ENCODE peak calls at places on chromosome 20, in four cellular contexts. K is foreskin fibroblast, D is sigmoid colon, J is H9. A is an unnamed sample.
A peak's percentile ranks its signal among the peaks of the same experiment; 100 is the strongest.

GRCh38 chr20:17228624-17229061 is 1.8 kb downstream of the PCSK2 start:
- DNase-seq in K (no peak), D (no peak), J (peak; percentile 61), A (no peak)

GRCh38 chr20:24684421-24684871 is 215.0 kb downstream of the SYNDIG1 start:
- DNase-seq in K (no peak), D (peak; percentile 57), J (no peak), A (no peak)

GRCh38 chr20:37327748-37328147 is 18.2 kb upstream of the SRC start:
- DNase-seq in K (peak; percentile 87), D (peak; percentile 98), J (no peak), A (peak; percentile 70)

GRCh38 chr20:9886227-9886626 is 47.4 kb upstream of the PAK5 start:
- DNase-seq in K (peak; percentile 51), D (no peak), J (no peak), A (no peak)

GRCh38 chr20:35004749-35005462 is 49.2 kb downstream of the MYH7B start:
- DNase-seq in K (no peak), D (peak; percentile 21), J (no peak), A (no peak)

GRCh38 chr20:34475979-34476736 is 40.1 kb upstream of the DYNLRB1 start:
- DNase-seq in K (peak; percentile 69), D (no peak), J (peak; percentile 45), A (peak; percentile 16)

GRCh38 chr20:59017493-59018231 is 1.6 kb upstream of the TUBB1 start:
- DNase-seq in K (no peak), D (peak; percentile 50), J (no peak), A (no peak)

GRCh38 chr20:41249371-41249770 is 68.2 kb downstream of the ZHX3 start:
- DNase-seq in K (peak; percentile 96), D (peak; percentile 92), J (no peak), A (peak; percentile 81)

GRCh38 chr20:57869291-57869950 is 159.6 kb upstream of the PMEPA1 start:
- DNase-seq in K (no peak), D (peak; percentile 26), J (no peak), A (no peak)

GRCh38 chr20:57698867-57699275 is 10.9 kb downstream of the PMEPA1 start:
- DNase-seq in K (no peak), D (no peak), J (no peak), A (no peak)

GRCh38 chr20:44745560-44746366 is at the start of gene KCNK15:
- DNase-seq in K (peak; percentile 61), D (peak; percentile 77), J (no peak), A (no peak)

GRCh38 chr20:63846128-63846771 is 15.0 kb upstream of the ABHD16B start:
- DNase-seq in K (peak; percentile 51), D (no peak), J (peak; percentile 81), A (no peak)

GRCh38 chr20:45630366-45630765 is 718 bp downstream of the WFDC9 start:
- DNase-seq in K (peak; percentile 17), D (no peak), J (no peak), A (peak; percentile 18)

GRCh38 chr20:54132612-54133433 is 41.0 kb downstream of the CYP24A1 start:
- DNase-seq in K (peak; percentile 97), D (peak; percentile 72), J (peak; percentile 40), A (peak; percentile 98)

GRCh38 chr20:13008761-13009681 is at the start of gene SPTLC3:
- DNase-seq in K (peak; percentile 63), D (peak; percentile 73), J (peak; percentile 60), A (peak; percentile 49)

GRCh38 chr20:17835240-17835940 is 133.2 kb downstream of the SNX5 start:
- DNase-seq in K (peak; percentile 93), D (peak; percentile 88), J (no peak), A (peak; percentile 82)

GRCh38 chr20:8067082-8067481 is 47.5 kb upstream of the TMX4 start:
- DNase-seq in K (no peak), D (no peak), J (no peak), A (no peak)

GRCh38 chr20:40668449-40669228 is 20.4 kb downstream of the MAFB start:
- DNase-seq in K (no peak), D (no peak), J (no peak), A (no peak)

GRCh38 chr20:62023935-62024334 is 41.7 kb downstream of the TAF4 start:
- DNase-seq in K (no peak), D (no peak), J (no peak), A (no peak)

GRCh38 chr20:17822039-17822438 is 122.3 kb downstream of the BANF2 start:
- DNase-seq in K (peak; percentile 82), D (peak; percentile 66), J (no peak), A (peak; percentile 59)

GRCh38 chr20:50762045-50762422 is 30.7 kb downstream of the PARD6B start:
- DNase-seq in K (no peak), D (no peak), J (no peak), A (no peak)

GRCh38 chr20:64104667-64105451 is 2.5 kb downstream of the NPBWR2 start:
- DNase-seq in K (no peak), D (peak; percentile 50), J (no peak), A (no peak)

GRCh38 chr20:16500197-16500596 is 73.1 kb downstream of the KIF16B start:
- DNase-seq in K (no peak), D (no peak), J (no peak), A (no peak)

GRCh38 chr20:4090756-4091331 is 75.5 kb upstream of the RNF24 start:
- DNase-seq in K (peak; percentile 79), D (no peak), J (no peak), A (peak; percentile 78)

GRCh38 chr20:21702553-21703467 is 2.7 kb upstream of the PAX1 start:
- DNase-seq in K (no peak), D (peak; percentile 80), J (peak; percentile 91), A (no peak)

GRCh38 chr20:5039255-5039657 is 37.9 kb upstream of the SLC23A2 start:
- DNase-seq in K (no peak), D (no peak), J (no peak), A (no peak)

GRCh38 chr20:1664911-1665310 is 7.3 kb upstream of the SIRPG start:
- DNase-seq in K (no peak), D (no peak), J (no peak), A (no peak)

GRCh38 chr20:10812738-10813327 is 139.0 kb upstream of the JAG1 start:
- DNase-seq in K (peak; percentile 41), D (no peak), J (no peak), A (no peak)

GRCh38 chr20:40860487-40860902 is 168.1 kb upstream of the TOP1 start:
- DNase-seq in K (peak; percentile 87), D (no peak), J (no peak), A (peak; percentile 64)

GRCh38 chr20:53805895-53806384 is 212.3 kb upstream of the ZNF217 start:
- DNase-seq in K (peak; percentile 87), D (no peak), J (no peak), A (peak; percentile 63)

GRCh38 chr20:62925420-62926228 is 681 bp downstream of the DIDO1 start:
- DNase-seq in K (peak; percentile 71), D (no peak), J (no peak), A (no peak)

GRCh38 chr20:58612021-58612700 is 38.9 kb upstream of the STX16 start:
- DNase-seq in K (no peak), D (no peak), J (no peak), A (no peak)

A was measured in stromal cell of bone marrow.